ENCODE peak calls at places on chromosome 9, in five cellular contexts. One of them, this sample, is unnamed.
A peak's percentile ranks its signal among the peaks of the same experiment; 100 is the strongest.

GRCh38 chr9:74499111-74499601 is 2.0 kb downstream of the RORB start:
- DNase-seq in CD4-positive, CD25-positive, alpha-beta regulatory T cell: no peak
- DNase-seq in K562: no peak
- DNase-seq in tibial nerve: no peak
- DNase-seq in spleen: peak; percentile 69
- DNase-seq in this sample: no peak

GRCh38 chr9:115099891-115100290 is 18.1 kb downstream of the TNC start:
- DNase-seq in CD4-positive, CD25-positive, alpha-beta regulatory T cell: no peak
- DNase-seq in K562: no peak
- DNase-seq in tibial nerve: no peak
- DNase-seq in spleen: no peak
- DNase-seq in this sample: no peak

GRCh38 chr9:124786881-124787573 is 10.1 kb downstream of the OLFML2A start:
- DNase-seq in CD4-positive, CD25-positive, alpha-beta regulatory T cell: no peak
- DNase-seq in K562: no peak
- DNase-seq in tibial nerve: no peak
- DNase-seq in spleen: peak; percentile 67
- DNase-seq in this sample: no peak

GRCh38 chr9:126482361-126483044 is 131.2 kb upstream of the LMX1B start:
- DNase-seq in CD4-positive, CD25-positive, alpha-beta regulatory T cell: no peak
- DNase-seq in K562: no peak
- DNase-seq in tibial nerve: no peak
- DNase-seq in spleen: peak; percentile 74
- DNase-seq in this sample: no peak

GRCh38 chr9:98222885-98223640 is 30.6 kb upstream of the CORO2A start:
- DNase-seq in CD4-positive, CD25-positive, alpha-beta regulatory T cell: no peak
- DNase-seq in K562: no peak
- DNase-seq in tibial nerve: no peak
- DNase-seq in spleen: peak; percentile 41
- DNase-seq in this sample: no peak

GRCh38 chr9:129624947-129625346 is 1.0 kb upstream of the NTMT1 start:
- DNase-seq in CD4-positive, CD25-positive, alpha-beta regulatory T cell: peak; percentile 21
- DNase-seq in K562: peak; percentile 67
- DNase-seq in tibial nerve: no peak
- DNase-seq in spleen: no peak
- DNase-seq in this sample: no peak

GRCh38 chr9:17783227-17783626 is 204.4 kb downstream of the SH3GL2 start:
- DNase-seq in CD4-positive, CD25-positive, alpha-beta regulatory T cell: no peak
- DNase-seq in K562: no peak
- DNase-seq in tibial nerve: no peak
- DNase-seq in spleen: no peak
- DNase-seq in this sample: no peak

GRCh38 chr9:131817073-131817472 is 77.2 kb upstream of the RAPGEF1 start:
- DNase-seq in CD4-positive, CD25-positive, alpha-beta regulatory T cell: no peak
- DNase-seq in K562: no peak
- DNase-seq in tibial nerve: no peak
- DNase-seq in spleen: no peak
- DNase-seq in this sample: no peak

GRCh38 chr9:16721972-16722371 is 148.5 kb downstream of the BNC2 start:
- DNase-seq in CD4-positive, CD25-positive, alpha-beta regulatory T cell: no peak
- DNase-seq in K562: no peak
- DNase-seq in tibial nerve: peak; percentile 55
- DNase-seq in spleen: no peak
- DNase-seq in this sample: no peak

DNA sequence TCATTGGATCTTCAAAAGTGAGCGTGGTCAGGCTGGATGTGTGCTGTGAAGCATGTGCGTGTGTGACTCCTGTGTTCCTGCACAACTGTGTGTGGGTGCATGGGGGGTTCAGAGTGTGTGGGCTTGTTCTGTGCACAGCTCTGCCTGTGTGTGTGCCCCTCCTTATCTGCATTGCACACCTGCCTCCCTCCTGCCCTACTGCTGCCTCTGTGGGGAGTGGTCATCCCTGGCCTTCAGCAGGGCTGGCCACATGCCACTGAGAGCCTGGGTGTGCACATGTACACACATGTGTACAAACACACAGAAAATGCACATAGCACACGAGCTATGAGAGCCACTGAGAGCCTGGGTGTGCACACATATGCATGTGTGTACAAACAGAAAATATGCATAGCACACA is 92.1 kb downstream of the CACNA1B start:
- DNase-seq in CD4-positive, CD25-positive, alpha-beta regulatory T cell: no peak
- DNase-seq in K562: no peak
- DNase-seq in tibial nerve: no peak
- DNase-seq in spleen: no peak
- DNase-seq in this sample: no peak
- H3K9me3 ChIP-seq in CD4-positive, CD25-positive, alpha-beta regulatory T cell: no peaks in the 10 kb centered on the region
- H3K9me3 ChIP-seq in K562: no peaks in the 10 kb centered on the region
- H3K9me3 ChIP-seq in tibial nerve: no peaks in the 10 kb centered on the region
- H3K9me3 ChIP-seq in spleen: no peaks in the 10 kb centered on the region
- H3K9me3 ChIP-seq in this sample: no peaks in the 10 kb centered on the region

GRCh38 chr9:33318225-33318624 is 27.9 kb downstream of the NFX1 start:
- DNase-seq in CD4-positive, CD25-positive, alpha-beta regulatory T cell: no peak
- DNase-seq in K562: no peak
- DNase-seq in tibial nerve: no peak
- DNase-seq in spleen: no peak
- DNase-seq in this sample: no peak
- H3K36me3 ChIP-seq in CD4-positive, CD25-positive, alpha-beta regulatory T cell: peaks cover 94% of the 10 kb centered on the region
- H3K36me3 ChIP-seq in K562: peaks cover 90% of the 10 kb centered on the region
- H3K36me3 ChIP-seq in tibial nerve: peaks cover 95% of the 10 kb centered on the region
- H3K36me3 ChIP-seq in spleen: peaks cover 100% of the 10 kb centered on the region
- H3K36me3 ChIP-seq in this sample: peaks cover 25% of the 10 kb centered on the region

GRCh38 chr9:80615964-80616363 is 1044.2 kb downstream of the TLE4 start:
- DNase-seq in CD4-positive, CD25-positive, alpha-beta regulatory T cell: no peak
- DNase-seq in K562: no peak
- DNase-seq in tibial nerve: no peak
- DNase-seq in spleen: no peak
- DNase-seq in this sample: no peak

GRCh38 chr9:80622508-80622907 is 1050.7 kb downstream of the TLE4 start:
- DNase-seq in CD4-positive, CD25-positive, alpha-beta regulatory T cell: no peak
- DNase-seq in K562: no peak
- DNase-seq in tibial nerve: no peak
- DNase-seq in spleen: no peak
- DNase-seq in this sample: no peak

GRCh38 chr9:80619356-80619755 is 1047.6 kb downstream of the TLE4 start:
- DNase-seq in CD4-positive, CD25-positive, alpha-beta regulatory T cell: no peak
- DNase-seq in K562: no peak
- DNase-seq in tibial nerve: no peak
- DNase-seq in spleen: no peak
- DNase-seq in this sample: no peak
- H3K4me3 ChIP-seq in CD4-positive, CD25-positive, alpha-beta regulatory T cell: no peak overlapping the region
- H3K4me3 ChIP-seq in K562: no peak overlapping the region
- H3K4me3 ChIP-seq in tibial nerve: no peak overlapping the region
- H3K4me3 ChIP-seq in spleen: no peak overlapping the region
- H3K4me3 ChIP-seq in this sample: no peak overlapping the region

DNA sequence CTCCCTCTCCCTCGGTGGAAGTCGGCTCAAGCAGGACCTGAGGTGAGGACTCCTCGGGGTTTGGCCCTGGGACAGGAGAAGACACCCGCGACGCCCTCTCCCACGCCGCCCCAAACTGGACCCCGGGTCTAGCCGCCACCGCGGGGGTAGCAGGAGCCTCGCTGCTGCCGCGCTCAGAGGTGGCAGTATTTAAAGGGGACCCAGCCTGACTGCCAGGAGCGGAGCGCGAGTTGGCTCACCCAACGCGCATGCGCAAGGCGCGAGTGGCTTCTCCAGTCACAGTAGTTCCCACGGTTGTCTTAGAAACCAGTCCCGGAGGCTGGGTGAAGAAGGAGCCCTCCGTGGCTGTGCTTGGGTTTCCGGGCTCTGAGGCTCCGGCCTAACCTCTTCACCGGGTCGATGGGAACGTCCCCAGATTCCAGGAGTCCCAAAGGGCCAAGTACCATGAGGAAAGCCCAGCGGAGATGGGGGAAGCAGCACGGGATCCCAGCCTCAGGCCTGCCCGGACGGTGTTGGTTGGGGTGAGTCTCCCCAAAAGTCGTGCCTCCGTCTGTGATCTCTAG is 477.8 kb downstream of the SPATA31A7 start:
- DNase-seq in CD4-positive, CD25-positive, alpha-beta regulatory T cell: no peak
- DNase-seq in K562: no peak
- DNase-seq in tibial nerve: no peak
- DNase-seq in spleen: peak; percentile 42
- DNase-seq in this sample: no peak
- H3K9me3 ChIP-seq in CD4-positive, CD25-positive, alpha-beta regulatory T cell: peaks cover 35% of the 10 kb centered on the region
- H3K9me3 ChIP-seq in K562: no peaks in the 10 kb centered on the region
- H3K9me3 ChIP-seq in tibial nerve: peaks cover 49% of the 10 kb centered on the region
- H3K9me3 ChIP-seq in spleen: peaks cover 45% of the 10 kb centered on the region
- H3K9me3 ChIP-seq in this sample: peaks cover under 1% of the 10 kb centered on the region

GRCh38 chr9:35712762-35713400 is 19.1 kb downstream of the TLN1 start:
- DNase-seq in CD4-positive, CD25-positive, alpha-beta regulatory T cell: no peak
- DNase-seq in K562: no peak
- DNase-seq in tibial nerve: no peak
- DNase-seq in spleen: no peak
- DNase-seq in this sample: no peak

GRCh38 chr9:35708146-35708545 is 18.4 kb upstream of the TPM2 start:
- DNase-seq in CD4-positive, CD25-positive, alpha-beta regulatory T cell: no peak
- DNase-seq in K562: no peak
- DNase-seq in tibial nerve: no peak
- DNase-seq in spleen: no peak
- DNase-seq in this sample: no peak

GRCh38 chr9:35711501-35712428 is 20.2 kb downstream of the TLN1 start:
- DNase-seq in CD4-positive, CD25-positive, alpha-beta regulatory T cell: no peak
- DNase-seq in K562: no peak
- DNase-seq in tibial nerve: no peak
- DNase-seq in spleen: no peak
- DNase-seq in this sample: no peak

GRCh38 chr9:35713578-35713977 is 18.4 kb downstream of the TLN1 start:
- DNase-seq in CD4-positive, CD25-positive, alpha-beta regulatory T cell: no peak
- DNase-seq in K562: no peak
- DNase-seq in tibial nerve: no peak
- DNase-seq in spleen: no peak
- DNase-seq in this sample: no peak

GRCh38 chr9:35710818-35711500 is 21.0 kb downstream of the TLN1 start:
- DNase-seq in CD4-positive, CD25-positive, alpha-beta regulatory T cell: no peak
- DNase-seq in K562: no peak
- DNase-seq in tibial nerve: no peak
- DNase-seq in spleen: no peak
- DNase-seq in this sample: no peak
- H3K36me3 ChIP-seq in CD4-positive, CD25-positive, alpha-beta regulatory T cell: peaks cover 89% of the 10 kb centered on the region
- H3K36me3 ChIP-seq in K562: peaks cover 90% of the 10 kb centered on the region
- H3K36me3 ChIP-seq in tibial nerve: peaks cover 99% of the 10 kb centered on the region
- H3K36me3 ChIP-seq in spleen: peaks cover 100% of the 10 kb centered on the region
- H3K36me3 ChIP-seq in this sample: peaks cover 63% of the 10 kb centered on the region

DNA sequence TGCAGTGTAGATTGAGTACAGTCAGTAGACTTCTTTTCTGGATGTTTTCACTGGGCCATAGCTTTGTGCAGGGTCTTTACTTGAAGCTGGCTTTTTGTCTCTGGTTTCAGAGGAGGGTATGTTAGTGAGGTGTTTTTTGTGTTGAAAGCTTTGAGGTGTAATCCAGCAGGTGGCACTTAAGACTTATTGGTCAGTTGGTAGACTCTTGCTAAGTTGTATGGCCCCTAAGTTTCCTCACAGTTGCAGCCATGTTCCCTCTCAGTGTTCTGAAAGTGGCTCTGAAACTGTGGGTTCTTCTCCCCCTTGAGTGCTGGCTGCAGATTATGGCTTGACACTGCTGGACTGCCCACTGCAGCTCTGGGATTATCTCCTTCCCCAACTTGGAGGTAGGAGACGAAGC is 55.7 kb upstream of the SLC44A1 start:
- DNase-seq in CD4-positive, CD25-positive, alpha-beta regulatory T cell: no peak
- DNase-seq in K562: no peak
- DNase-seq in tibial nerve: no peak
- DNase-seq in spleen: no peak
- DNase-seq in this sample: peak; percentile 9
- H3K4me3 ChIP-seq in CD4-positive, CD25-positive, alpha-beta regulatory T cell: no peak overlapping the region
- H3K4me3 ChIP-seq in K562: no peak overlapping the region
- H3K4me3 ChIP-seq in tibial nerve: no peak overlapping the region
- H3K4me3 ChIP-seq in spleen: no peak overlapping the region
- H3K4me3 ChIP-seq in this sample: no peak overlapping the region

This sample was measured in small intestine.